ENCODE peak calls at places on chromosome 7, in six cellular contexts. One of them, this sample, is unnamed.

GRCh38 chr7:55177068-55177530 is 158.3 kb downstream of the EGFR start:
- DNase-seq in H1: no peak
- DNase-seq in HepG2: no peak
- DNase-seq in K562: no peak
- DNase-seq in GM12878: no peak
- DNase-seq in GM12892: no peak
- DNase-seq in this sample: no peak

GRCh38 chr7:50835156-50835555 is 52.5 kb upstream of the GRB10 start:
- DNase-seq in H1: no peak
- DNase-seq in HepG2: no peak
- DNase-seq in K562: no peak
- DNase-seq in GM12878: no peak
- DNase-seq in GM12892: no peak
- DNase-seq in this sample: no peak

GRCh38 chr7:50920031-50920635 is 137.4 kb upstream of the GRB10 start:
- DNase-seq in H1: no peak
- DNase-seq in HepG2: no peak
- DNase-seq in K562: no peak
- DNase-seq in GM12878: no peak
- DNase-seq in GM12892: no peak
- DNase-seq in this sample: no peak

GRCh38 chr7:47454066-47454950 is 127.6 kb downstream of the TNS3 start:
- DNase-seq in H1: no peak
- DNase-seq in HepG2: no peak
- DNase-seq in K562: no peak
- DNase-seq in GM12878: no peak
- DNase-seq in GM12892: no peak
- DNase-seq in this sample: no peak

GRCh38 chr7:122182081-122182480 is 38.0 kb upstream of the AASS start:
- DNase-seq in H1: no peak
- DNase-seq in HepG2: no peak
- DNase-seq in K562: no peak
- DNase-seq in GM12878: no peak
- DNase-seq in GM12892: no peak
- DNase-seq in this sample: no peak

GRCh38 chr7:411677-412312 is 107.9 kb downstream of the PDGFA start:
- DNase-seq in H1: no peak
- DNase-seq in HepG2: no peak
- DNase-seq in K562: no peak
- DNase-seq in GM12878: no peak
- DNase-seq in GM12892: no peak
- DNase-seq in this sample: no peak

GRCh38 chr7:48337012-48337621 is 165.9 kb downstream of the ABCA13 start:
- DNase-seq in H1: no peak
- DNase-seq in HepG2: peak; percentile 10
- DNase-seq in K562: peak; percentile 7
- DNase-seq in GM12878: no peak
- DNase-seq in GM12892: no peak
- DNase-seq in this sample: no peak

GRCh38 chr7:44267719-44268413 is 57.5 kb downstream of the CAMK2B start:
- DNase-seq in H1: no peak
- DNase-seq in HepG2: no peak
- DNase-seq in K562: no peak
- DNase-seq in GM12878: no peak
- DNase-seq in GM12892: no peak
- DNase-seq in this sample: no peak

GRCh38 chr7:40599836-40600235 is 465.0 kb downstream of the SUGCT start:
- DNase-seq in H1: no peak
- DNase-seq in HepG2: no peak
- DNase-seq in K562: no peak
- DNase-seq in GM12878: no peak
- DNase-seq in GM12892: no peak
- DNase-seq in this sample: no peak

GRCh38 chr7:29370531-29371314 is 176.1 kb downstream of the CHN2 start:
- DNase-seq in H1: no peak
- DNase-seq in HepG2: peak; percentile 12
- DNase-seq in K562: peak; percentile 2
- DNase-seq in GM12878: no peak
- DNase-seq in GM12892: no peak
- DNase-seq in this sample: no peak

GRCh38 chr7:158885624-158886023 is 29.3 kb downstream of the DYNC2I1 start:
- DNase-seq in H1: no peak
- DNase-seq in HepG2: peak; percentile 12
- DNase-seq in K562: peak; percentile 43
- DNase-seq in GM12878: no peak
- DNase-seq in GM12892: no peak
- DNase-seq in this sample: no peak

GRCh38 chr7:119344466-119344865 is 928.5 kb upstream of the KCND2 start:
- DNase-seq in H1: no peak
- DNase-seq in HepG2: no peak
- DNase-seq in K562: no peak
- DNase-seq in GM12878: no peak
- DNase-seq in GM12892: no peak
- DNase-seq in this sample: no peak

GRCh38 chr7:111560773-111561658 is 1.3 kb downstream of the IMMP2L start:
- DNase-seq in H1: no peak
- DNase-seq in HepG2: peak; percentile 9
- DNase-seq in K562: peak; percentile 62
- DNase-seq in GM12878: no peak
- DNase-seq in GM12892: no peak
- DNase-seq in this sample: no peak

GRCh38 chr7:69374036-69374420 is 224.2 kb upstream of the AUTS2 start:
- DNase-seq in H1: no peak
- DNase-seq in HepG2: no peak
- DNase-seq in K562: no peak
- DNase-seq in GM12878: no peak
- DNase-seq in GM12892: no peak
- DNase-seq in this sample: no peak

GRCh38 chr7:132402751-132403245 is 173.5 kb downstream of the PLXNA4 start:
- DNase-seq in H1: no peak
- DNase-seq in HepG2: no peak
- DNase-seq in K562: no peak
- DNase-seq in GM12878: no peak
- DNase-seq in GM12892: no peak
- DNase-seq in this sample: no peak

GRCh38 chr7:80014507-80014906 is 120.1 kb upstream of the GNAI1 start:
- DNase-seq in H1: no peak
- DNase-seq in HepG2: no peak
- DNase-seq in K562: no peak
- DNase-seq in GM12878: no peak
- DNase-seq in GM12892: no peak
- DNase-seq in this sample: no peak

GRCh38 chr7:37007319-37007718 is 283.0 kb upstream of the AOAH start:
- DNase-seq in H1: no peak
- DNase-seq in HepG2: no peak
- DNase-seq in K562: no peak
- DNase-seq in GM12878: no peak
- DNase-seq in GM12892: no peak
- DNase-seq in this sample: no peak

GRCh38 chr7:70036695-70037094 is 438.4 kb downstream of the AUTS2 start:
- DNase-seq in H1: no peak
- DNase-seq in HepG2: no peak
- DNase-seq in K562: no peak
- DNase-seq in GM12878: no peak
- DNase-seq in GM12892: no peak
- DNase-seq in this sample: no peak

GRCh38 chr7:45130910-45131309 is 19.4 kb upstream of the TBRG4 start:
- DNase-seq in H1: no peak
- DNase-seq in HepG2: no peak
- DNase-seq in K562: no peak
- DNase-seq in GM12878: no peak
- DNase-seq in GM12892: no peak
- DNase-seq in this sample: no peak

GRCh38 chr7:125396466-125397151 is 467.0 kb upstream of the POT1 start:
- DNase-seq in H1: no peak
- DNase-seq in HepG2: no peak
- DNase-seq in K562: peak; percentile 40
- DNase-seq in GM12878: no peak
- DNase-seq in GM12892: no peak
- DNase-seq in this sample: no peak

GRCh38 chr7:79452495-79453265 is 787 bp downstream of the MAGI2 start:
- DNase-seq in H1: peak; percentile 67
- DNase-seq in HepG2: peak; percentile 60
- DNase-seq in K562: no peak
- DNase-seq in GM12878: no peak
- DNase-seq in GM12892: no peak
- DNase-seq in this sample: no peak

GRCh38 chr7:154871483-154871882 is 131.4 kb downstream of the PAXIP1 start:
- DNase-seq in H1: no peak
- DNase-seq in HepG2: no peak
- DNase-seq in K562: no peak
- DNase-seq in GM12878: no peak
- DNase-seq in GM12892: no peak
- DNase-seq in this sample: no peak

GRCh38 chr7:149285581-149285975 is 23.6 kb downstream of the ZNF783 start:
- DNase-seq in H1: no peak
- DNase-seq in HepG2: no peak
- DNase-seq in K562: peak; percentile 26
- DNase-seq in GM12878: no peak
- DNase-seq in GM12892: no peak
- DNase-seq in this sample: no peak

GRCh38 chr7:42181566-42181965 is 55.4 kb downstream of the GLI3 start:
- DNase-seq in H1: no peak
- DNase-seq in HepG2: no peak
- DNase-seq in K562: no peak
- DNase-seq in GM12878: no peak
- DNase-seq in GM12892: no peak
- DNase-seq in this sample: no peak

GRCh38 chr7:101743241-101743994 is 74.0 kb upstream of the CUX1 start:
- DNase-seq in H1: peak; percentile 81
- DNase-seq in HepG2: no peak
- DNase-seq in K562: peak; percentile 78
- DNase-seq in GM12878: no peak
- DNase-seq in GM12892: peak; percentile 59
- DNase-seq in this sample: peak; percentile 58

DNA sequence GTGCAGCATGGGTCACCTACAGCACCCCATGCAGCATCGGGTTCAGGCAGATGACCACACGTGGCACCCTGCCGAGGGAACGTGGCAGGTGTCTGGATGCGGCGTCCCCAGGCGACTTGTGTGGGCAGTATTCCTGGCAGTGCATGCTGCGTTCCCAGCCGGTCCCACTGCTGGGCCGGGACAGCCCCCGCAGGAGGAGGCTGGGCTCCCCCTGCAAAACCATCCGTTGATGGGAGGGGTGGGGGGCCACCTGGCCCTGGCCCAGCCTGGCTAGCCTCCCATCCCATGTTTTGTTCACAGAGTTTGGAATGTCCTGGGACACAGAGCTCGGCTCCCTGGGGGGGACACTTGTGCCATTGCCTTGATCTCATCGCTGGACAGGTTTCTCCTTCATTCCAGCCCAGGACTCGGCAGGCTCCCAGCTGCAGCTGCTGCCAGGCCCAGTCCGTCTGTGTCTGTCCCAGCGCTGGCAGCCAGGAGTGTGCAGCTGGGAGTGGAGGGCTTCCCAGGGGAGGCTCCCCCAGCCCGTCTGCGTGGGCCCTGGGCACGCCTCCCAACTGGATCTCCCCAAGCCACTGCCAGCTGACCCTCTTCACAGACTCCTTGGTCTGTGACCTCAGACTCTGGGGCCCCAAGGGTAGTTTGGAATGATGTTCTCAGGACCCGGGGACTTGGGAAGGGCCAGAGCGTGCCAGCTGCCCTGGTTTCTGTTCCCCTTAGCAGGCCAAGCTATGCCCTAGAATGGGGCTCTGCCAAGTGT is 32.6 kb downstream of the TMEM270 start:
- DNase-seq in H1: no peak
- DNase-seq in HepG2: no peak
- DNase-seq in K562: no peak
- DNase-seq in GM12878: no peak
- DNase-seq in GM12892: no peak
- DNase-seq in this sample: no peak
- TF ChIP-seq POLR2AphosphoS5 in H1: no peak
- TF ChIP-seq POLR2AphosphoS5 in HepG2: no peak
- TF ChIP-seq POLR2AphosphoS5 in K562: no peak
- TF ChIP-seq POLR2AphosphoS5 in GM12878: no peak
- TF ChIP-seq POLR2AphosphoS5 in GM12892: no peak
- TF ChIP-seq POLR2AphosphoS5 in this sample: no peak

GRCh38 chr7:128455556-128456254 is at the start of gene HILPDA:
- DNase-seq in H1: peak; percentile 93
- DNase-seq in HepG2: peak; percentile 74
- DNase-seq in K562: peak; percentile 97
- DNase-seq in GM12878: peak; percentile 91
- DNase-seq in GM12892: peak; percentile 89
- DNase-seq in this sample: peak; percentile 89
- TF ChIP-seq POLR2A in H1: peak; percentile 96
- TF ChIP-seq POLR2A in HepG2: peak; percentile 89
- TF ChIP-seq POLR2A in K562: peak; percentile 87
- TF ChIP-seq POLR2A in GM12878: peak; percentile 91
- TF ChIP-seq POLR2A in GM12892: peak; percentile 87
- TF ChIP-seq POLR2A in this sample: peak; percentile 69

DNA sequence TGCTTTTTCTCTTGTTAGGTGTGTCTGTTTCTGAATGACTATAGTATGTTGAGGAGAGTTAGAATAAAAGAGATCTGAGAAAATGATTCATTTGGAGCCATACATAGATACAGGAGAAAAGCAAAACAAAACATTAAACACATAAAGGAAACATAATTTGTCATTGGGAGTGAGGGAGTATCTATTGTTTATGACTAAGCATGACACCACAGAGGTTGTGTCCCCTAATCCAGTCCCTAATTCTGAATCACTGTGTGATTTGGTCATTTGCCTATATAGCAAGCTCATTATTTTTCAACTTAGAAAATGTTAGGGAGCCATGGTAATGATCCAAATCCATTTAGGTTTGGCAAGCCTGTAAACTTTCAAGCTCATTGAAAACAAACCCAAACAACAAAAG is 132.3 kb upstream of the BMPER start:
- DNase-seq in H1: no peak
- DNase-seq in HepG2: no peak
- DNase-seq in K562: no peak
- DNase-seq in GM12878: no peak
- DNase-seq in GM12892: no peak
- DNase-seq in this sample: no peak
- TF ChIP-seq TAF1 in H1: no peak
- TF ChIP-seq TAF1 in HepG2: no peak
- TF ChIP-seq TAF1 in K562: no peak
- TF ChIP-seq TAF1 in GM12878: no peak
- TF ChIP-seq TAF1 in GM12892: no peak
- TF ChIP-seq TAF1 in this sample: no peak

GRCh38 chr7:91556239-91556638 is 292.0 kb downstream of the FZD1 start:
- DNase-seq in H1: no peak
- DNase-seq in HepG2: no peak
- DNase-seq in K562: no peak
- DNase-seq in GM12878: no peak
- DNase-seq in GM12892: no peak
- DNase-seq in this sample: no peak

GRCh38 chr7:91553410-91553895 is 289.2 kb downstream of the FZD1 start:
- DNase-seq in H1: no peak
- DNase-seq in HepG2: peak; percentile 32
- DNase-seq in K562: peak; percentile 54
- DNase-seq in GM12878: no peak
- DNase-seq in GM12892: no peak
- DNase-seq in this sample: no peak

GRCh38 chr7:91554893-91555292 is 290.7 kb downstream of the FZD1 start:
- DNase-seq in H1: no peak
- DNase-seq in HepG2: no peak
- DNase-seq in K562: peak; percentile 79
- DNase-seq in GM12878: no peak
- DNase-seq in GM12892: no peak
- DNase-seq in this sample: no peak

GRCh38 chr7:91550931-91551330 is 286.7 kb downstream of the FZD1 start:
- DNase-seq in H1: no peak
- DNase-seq in HepG2: no peak
- DNase-seq in K562: no peak
- DNase-seq in GM12878: no peak
- DNase-seq in GM12892: no peak
- DNase-seq in this sample: no peak

GRCh38 chr7:91551377-91552175 is 287.3 kb downstream of the FZD1 start:
- DNase-seq in H1: no peak
- DNase-seq in HepG2: no peak
- DNase-seq in K562: no peak
- DNase-seq in GM12878: no peak
- DNase-seq in GM12892: no peak
- DNase-seq in this sample: no peak
- TF ChIP-seq POLR2AphosphoS5 in H1: no peak
- TF ChIP-seq POLR2AphosphoS5 in HepG2: no peak
- TF ChIP-seq POLR2AphosphoS5 in K562: no peak
- TF ChIP-seq POLR2AphosphoS5 in GM12878: no peak
- TF ChIP-seq POLR2AphosphoS5 in GM12892: no peak
- TF ChIP-seq POLR2AphosphoS5 in this sample: no peak

This sample was measured in GM12891.